ENCODE peak calls at places on chromosomes 11 and 22, in eight cellular contexts. W is AG09309, O is BE2C, T is RWPE1, A is hepatocyte, I is brain microvascular endothelial cell, V is tibial artery, M is GM13976. B is an unnamed sample.

GRCh38 chr11:133153031-133153430 is 379.3 kb downstream of the OPCML start:
- DNase-seq in A (no peak), T (no peak), I (no peak), W (no peak), V (no peak), M (no peak), O (no peak), B (no peak)

GRCh38 chr11:17921620-17922473 is 91.0 kb downstream of the SERGEF start:
- DNase-seq in O (no peak), I (peak), V (no peak), T (no peak), M (no peak), W (peak), A (peak), B (no peak)

GRCh38 chr11:122491486-122491885 is 164.0 kb upstream of the UBASH3B start:
- DNase-seq in W (peak), V (no peak), M (no peak), A (peak), T (peak), I (peak), O (no peak), B (no peak)

GRCh38 chr11:65183201-65183891 is 1.6 kb downstream of the CAPN1 start:
- DNase-seq in I (no peak), T (peak), M (no peak), O (no peak), W (no peak), A (peak), V (no peak), B (no peak)

GRCh38 chr22:23033116-23033905 is 37.0 kb upstream of the GNAZ start:
- DNase-seq in A (no peak), I (no peak), M (no peak), O (no peak), T (no peak), W (no peak), V (no peak), B (no peak)

GRCh38 chr22:38881464-38881871 is 9.5 kb upstream of the CBX6 start:
- DNase-seq in A (no peak), I (no peak), O (no peak), M (no peak), V (peak), T (no peak), W (peak), B (no peak)

GRCh38 chr11:133845413-133845812 is at the start of gene SPATA19:
- DNase-seq in A (no peak), M (peak), V (no peak), O (no peak), W (no peak), T (no peak), I (no peak), B (no peak)

GRCh38 chr11:110019659-110020058 is 73.5 kb upstream of the ZC3H12C start:
- DNase-seq in W (no peak), A (no peak), V (no peak), M (no peak), T (no peak), O (no peak), I (no peak), B (no peak)

GRCh38 chr11:85737738-85738137 is 51.7 kb upstream of the CCDC89 start:
- DNase-seq in W (no peak), T (no peak), I (no peak), A (no peak), M (no peak), V (no peak), O (no peak), B (no peak)

DNA sequence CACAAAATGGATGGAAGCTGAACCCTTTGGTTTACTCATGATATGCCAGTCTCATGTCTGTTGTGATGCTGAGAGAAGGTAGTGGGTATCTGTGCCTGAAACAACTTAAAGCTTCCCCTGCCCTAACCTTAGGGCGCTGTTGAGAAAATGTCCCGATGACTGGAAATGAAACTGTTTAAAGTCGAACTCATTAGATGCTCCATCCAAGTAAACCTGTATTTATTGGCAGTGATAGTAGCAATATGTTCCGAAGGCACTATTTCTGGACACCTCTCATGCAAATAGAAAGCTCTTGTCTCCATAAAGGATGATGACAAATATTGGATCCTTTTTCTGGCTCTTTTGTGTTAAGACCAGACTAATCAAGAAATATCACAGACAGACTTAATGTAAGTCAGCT is 86.2 kb downstream of the GRAMD1B start:
- DNase-seq in O (no peak), I (no peak), W (no peak), M (no peak), V (no peak), A (no peak), T (no peak), B (no peak)
- TF ChIP-seq CTCF in O (no peak), I (no peak), W (no peak), M (no peak), V (no peak), A (no peak), T (no peak), B (no peak)

DNA sequence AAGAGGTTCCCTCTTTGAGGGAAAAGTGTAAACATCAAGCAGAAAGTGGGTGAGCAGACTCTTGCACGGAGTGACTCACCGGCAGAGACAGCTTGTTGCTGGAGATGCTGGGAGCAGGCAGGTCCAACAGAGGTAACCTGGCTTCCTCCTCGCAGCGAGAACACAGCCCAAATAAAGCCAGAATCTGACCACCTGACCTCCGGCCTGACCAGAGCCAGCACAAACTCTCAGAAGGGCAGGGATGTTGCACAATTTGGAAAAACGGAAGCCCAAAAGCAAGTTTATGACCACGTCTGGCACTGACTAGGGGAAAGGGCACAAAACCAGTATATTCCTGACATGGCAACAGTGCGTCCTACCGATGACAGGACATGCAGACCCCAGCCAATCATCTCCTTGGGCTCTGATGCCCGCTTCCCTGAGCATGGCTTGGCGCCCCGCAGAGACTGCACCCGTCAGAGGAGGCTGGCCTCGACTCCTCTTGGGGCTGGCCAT is 5.4 kb downstream of the SMCO4 start:
- DNase-seq in M (no peak), A (peak), O (no peak), V (peak), W (no peak), T (no peak), I (no peak), B (peak)
- TF ChIP-seq CTCF in M (no peak), A (no peak), O (no peak), V (no peak), W (no peak), T (no peak), I (no peak), B (no peak)

GRCh38 chr11:108970221-108970991 is 305.5 kb downstream of the DDX10 start:
- DNase-seq in T (no peak), A (no peak), O (no peak), M (no peak), V (no peak), W (no peak), I (no peak), B (no peak)
- TF ChIP-seq CTCF in T (no peak), A (no peak), O (no peak), M (no peak), V (no peak), W (no peak), I (peak), B (no peak)

GRCh38 chr11:75399344-75400109 is at the start of gene RPS3:
- DNase-seq in A (peak), W (peak), T (peak), O (peak), M (peak), I (peak), V (peak), B (peak)
- TF ChIP-seq CTCF in A (peak), W (no peak), T (no peak), O (peak), M (peak), I (peak), V (no peak), B (no peak)

DNA sequence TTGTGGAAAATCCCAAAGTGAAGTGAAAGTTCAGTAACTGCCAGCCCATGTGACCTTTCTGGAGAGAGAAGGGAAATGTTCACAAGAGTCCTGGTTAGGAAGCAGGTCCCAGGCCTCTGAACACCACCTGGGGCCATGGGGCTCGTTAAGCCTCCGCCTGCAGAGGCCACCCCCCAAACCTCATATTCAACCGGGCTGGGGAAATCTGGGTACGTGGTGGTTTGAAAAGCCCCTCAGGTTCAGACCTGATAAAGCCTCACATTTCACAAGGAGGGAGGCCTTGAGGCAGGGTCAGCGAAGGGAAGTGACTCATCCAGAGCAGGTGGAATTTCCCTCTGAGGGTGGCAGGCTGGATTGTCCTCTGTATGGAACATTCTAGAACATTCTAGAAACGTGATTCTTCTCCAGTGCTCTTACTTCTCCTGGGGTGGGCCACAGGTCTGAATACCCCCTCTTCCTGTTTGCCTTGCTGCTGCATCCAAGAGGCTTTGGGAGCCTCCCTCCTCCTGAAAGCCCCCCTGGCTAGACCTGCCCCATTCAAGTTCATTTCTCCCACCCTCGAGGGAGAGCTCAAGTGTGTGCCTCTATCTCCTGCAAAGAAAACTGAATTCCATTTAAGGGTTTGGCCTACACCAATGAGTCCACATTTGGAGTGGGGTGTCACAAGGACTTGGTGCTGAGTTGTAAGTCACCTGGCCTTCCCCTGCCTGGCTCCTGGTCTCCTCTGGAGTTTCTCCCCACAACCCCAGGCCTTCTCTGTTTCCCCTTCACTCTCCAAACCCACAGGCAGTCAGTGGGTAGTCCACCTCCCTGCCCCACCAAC is 6.3 kb downstream of the FXYD2 start:
- DNase-seq in I (peak), M (peak), O (no peak), T (peak), V (no peak), W (no peak), A (no peak), B (peak)
- TF ChIP-seq CTCF in I (no peak), M (no peak), O (no peak), T (peak), V (no peak), W (no peak), A (no peak), B (peak)

GRCh38 chr22:41966607-41967240 is 2.5 kb upstream of the SEPTIN3 start:
- DNase-seq in M (peak), O (peak), T (peak), W (peak), A (peak), V (no peak), I (peak), B (peak)
- TF ChIP-seq CTCF in M (peak), O (peak), T (peak), W (peak), A (peak), V (peak), I (peak), B (peak)

DNA sequence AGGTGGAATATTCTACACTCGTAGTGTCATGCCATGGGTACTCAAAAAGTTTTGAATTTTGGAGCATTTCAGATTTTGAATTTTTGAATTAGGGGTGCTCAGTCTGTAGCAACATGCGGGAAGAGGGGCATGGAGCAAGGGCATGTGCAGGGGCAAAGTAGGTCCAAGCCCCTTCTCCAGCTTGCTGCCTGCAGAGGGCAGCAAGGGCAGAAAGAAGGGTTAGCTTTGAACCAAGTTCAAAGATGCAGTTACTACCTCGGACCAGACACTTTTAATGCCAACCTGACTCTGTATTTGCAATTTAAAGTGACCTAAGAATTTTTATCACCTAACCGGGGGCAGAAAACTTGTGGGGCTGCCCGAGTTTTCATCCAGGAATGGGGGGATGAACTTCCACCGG is 68.2 kb downstream of the CD82 start:
- DNase-seq in A (peak), W (no peak), T (no peak), I (no peak), O (no peak), V (no peak), M (peak), B (no peak)
- TF ChIP-seq CTCF in A (peak), W (peak), T (no peak), I (peak), O (peak), V (no peak), M (peak), B (no peak)

GRCh38 chr11:129766858-129767604 is 48.6 kb upstream of the TMEM45B start:
- DNase-seq in I (peak), T (no peak), V (no peak), W (no peak), O (peak), M (no peak), A (peak), B (no peak)
- TF ChIP-seq CTCF in I (peak), T (peak), V (no peak), W (peak), O (peak), M (no peak), A (peak), B (peak)

GRCh38 chr11:26134481-26135355 is 197.2 kb upstream of the ANO3 start:
- DNase-seq in M (no peak), V (no peak), W (no peak), O (peak), T (peak), I (peak), A (peak), B (no peak)
- TF ChIP-seq CTCF in M (peak), V (no peak), W (peak), O (peak), T (peak), I (peak), A (peak), B (no peak)